ENCODE peak calls at places on chromosomes 7 and 10, in six cellular contexts. One of them, this sample, is unnamed.

GRCh38 chr7:82700739-82701138 is 257.2 kb upstream of the CACNA2D1 start:
- DNase-seq in mucosa of gallbladder: no peak
- DNase-seq in right lobe of liver: no peak
- DNase-seq in WTC11: no peak
- DNase-seq in NCI-H1694: no peak
- DNase-seq in T-helper 1 cell: no peak
- DNase-seq in this sample: peak

GRCh38 chr7:2545746-2546425 is 9.4 kb downstream of the BRAT1 start:
- DNase-seq in mucosa of gallbladder: no peak
- DNase-seq in right lobe of liver: no peak
- DNase-seq in WTC11: no peak
- DNase-seq in NCI-H1694: no peak
- DNase-seq in T-helper 1 cell: no peak
- DNase-seq in this sample: no peak

GRCh38 chr10:47033541-47034270 is 122.5 kb downstream of the PTPN20 start:
- DNase-seq in mucosa of gallbladder: no peak
- DNase-seq in right lobe of liver: peak
- DNase-seq in WTC11: no peak
- DNase-seq in NCI-H1694: no peak
- DNase-seq in T-helper 1 cell: no peak
- DNase-seq in this sample: no peak

GRCh38 chr7:94972296-94972695 is 64.9 kb downstream of the PPP1R9A start:
- DNase-seq in mucosa of gallbladder: peak
- DNase-seq in right lobe of liver: no peak
- DNase-seq in WTC11: no peak
- DNase-seq in NCI-H1694: no peak
- DNase-seq in T-helper 1 cell: no peak
- DNase-seq in this sample: no peak

GRCh38 chr7:116899308-116899707 is 36.9 kb downstream of the CAPZA2 start:
- DNase-seq in mucosa of gallbladder: no peak
- DNase-seq in right lobe of liver: no peak
- DNase-seq in WTC11: no peak
- DNase-seq in NCI-H1694: no peak
- DNase-seq in T-helper 1 cell: no peak
- DNase-seq in this sample: no peak

GRCh38 chr10:55065185-55065584 is 264.2 kb upstream of the PCDH15 start:
- DNase-seq in mucosa of gallbladder: no peak
- DNase-seq in right lobe of liver: no peak
- DNase-seq in WTC11: no peak
- DNase-seq in NCI-H1694: no peak
- DNase-seq in T-helper 1 cell: no peak
- DNase-seq in this sample: no peak

GRCh38 chr10:21195149-21195731 is 298.1 kb upstream of the NEBL start:
- DNase-seq in mucosa of gallbladder: peak
- DNase-seq in right lobe of liver: no peak
- DNase-seq in WTC11: no peak
- DNase-seq in NCI-H1694: no peak
- DNase-seq in T-helper 1 cell: no peak
- DNase-seq in this sample: peak

GRCh38 chr10:12208460-12208859 is 12.5 kb downstream of the CDC123 start:
- DNase-seq in mucosa of gallbladder: no peak
- DNase-seq in right lobe of liver: no peak
- DNase-seq in WTC11: no peak
- DNase-seq in NCI-H1694: no peak
- DNase-seq in T-helper 1 cell: no peak
- DNase-seq in this sample: no peak

GRCh38 chr7:83861876-83862275 is 212.9 kb upstream of the SEMA3E start:
- DNase-seq in mucosa of gallbladder: no peak
- DNase-seq in right lobe of liver: no peak
- DNase-seq in WTC11: no peak
- DNase-seq in NCI-H1694: no peak
- DNase-seq in T-helper 1 cell: no peak
- DNase-seq in this sample: no peak

GRCh38 chr7:151017370-151017952 is 6.8 kb downstream of the ATG9B start:
- DNase-seq in mucosa of gallbladder: no peak
- DNase-seq in right lobe of liver: no peak
- DNase-seq in WTC11: no peak
- DNase-seq in NCI-H1694: no peak
- DNase-seq in T-helper 1 cell: no peak
- DNase-seq in this sample: no peak

GRCh38 chr10:105195831-105196230 is 554.7 kb downstream of the SORCS3 start:
- DNase-seq in mucosa of gallbladder: no peak
- DNase-seq in right lobe of liver: no peak
- DNase-seq in WTC11: no peak
- DNase-seq in NCI-H1694: no peak
- DNase-seq in T-helper 1 cell: no peak
- DNase-seq in this sample: no peak

GRCh38 chr10:132911712-132912097 is 30.7 kb downstream of the CFAP46 start:
- DNase-seq in mucosa of gallbladder: no peak
- DNase-seq in right lobe of liver: peak
- DNase-seq in WTC11: no peak
- DNase-seq in NCI-H1694: no peak
- DNase-seq in T-helper 1 cell: no peak
- DNase-seq in this sample: no peak

GRCh38 chr7:91089382-91089963 is 174.8 kb upstream of the FZD1 start:
- DNase-seq in mucosa of gallbladder: no peak
- DNase-seq in right lobe of liver: no peak
- DNase-seq in WTC11: no peak
- DNase-seq in NCI-H1694: peak
- DNase-seq in T-helper 1 cell: no peak
- DNase-seq in this sample: peak

GRCh38 chr10:34121974-34122282 is 693.2 kb downstream of the PARD3 start:
- DNase-seq in mucosa of gallbladder: no peak
- DNase-seq in right lobe of liver: no peak
- DNase-seq in WTC11: no peak
- DNase-seq in NCI-H1694: no peak
- DNase-seq in T-helper 1 cell: no peak
- DNase-seq in this sample: no peak

GRCh38 chr10:381805-382204 is 246.6 kb downstream of the ZMYND11 start:
- DNase-seq in mucosa of gallbladder: no peak
- DNase-seq in right lobe of liver: no peak
- DNase-seq in WTC11: no peak
- DNase-seq in NCI-H1694: no peak
- DNase-seq in T-helper 1 cell: no peak
- DNase-seq in this sample: no peak

GRCh38 chr10:112330154-112330553 is 43.8 kb upstream of the ACSL5 start:
- DNase-seq in mucosa of gallbladder: no peak
- DNase-seq in right lobe of liver: no peak
- DNase-seq in WTC11: no peak
- DNase-seq in NCI-H1694: no peak
- DNase-seq in T-helper 1 cell: no peak
- DNase-seq in this sample: no peak

GRCh38 chr7:156440456-156440855 is 200.1 kb upstream of the RNF32 start:
- DNase-seq in mucosa of gallbladder: no peak
- DNase-seq in right lobe of liver: no peak
- DNase-seq in WTC11: no peak
- DNase-seq in NCI-H1694: no peak
- DNase-seq in T-helper 1 cell: no peak
- DNase-seq in this sample: no peak

GRCh38 chr10:44383749-44384600 is 922 bp downstream of the CXCL12 start:
- DNase-seq in mucosa of gallbladder: no peak
- DNase-seq in right lobe of liver: no peak
- DNase-seq in WTC11: no peak
- DNase-seq in NCI-H1694: no peak
- DNase-seq in T-helper 1 cell: no peak
- DNase-seq in this sample: peak

GRCh38 chr10:86295351-86295750 is 71.2 kb downstream of the GRID1 start:
- DNase-seq in mucosa of gallbladder: no peak
- DNase-seq in right lobe of liver: no peak
- DNase-seq in WTC11: no peak
- DNase-seq in NCI-H1694: no peak
- DNase-seq in T-helper 1 cell: no peak
- DNase-seq in this sample: no peak

GRCh38 chr7:158450476-158451124 is 137.0 kb downstream of the PTPRN2 start:
- DNase-seq in mucosa of gallbladder: no peak
- DNase-seq in right lobe of liver: no peak
- DNase-seq in WTC11: no peak
- DNase-seq in NCI-H1694: no peak
- DNase-seq in T-helper 1 cell: no peak
- DNase-seq in this sample: peak

GRCh38 chr7:116672596-116673503 is 854 bp downstream of the MET start:
- DNase-seq in mucosa of gallbladder: no peak
- DNase-seq in right lobe of liver: no peak
- DNase-seq in WTC11: peak
- DNase-seq in NCI-H1694: no peak
- DNase-seq in T-helper 1 cell: no peak
- DNase-seq in this sample: no peak

GRCh38 chr7:4931932-4932331 is 27.1 kb downstream of the MMD2 start:
- DNase-seq in mucosa of gallbladder: peak
- DNase-seq in right lobe of liver: no peak
- DNase-seq in WTC11: peak
- DNase-seq in NCI-H1694: no peak
- DNase-seq in T-helper 1 cell: no peak
- DNase-seq in this sample: peak

GRCh38 chr7:140229591-140230516 is 53.1 kb upstream of the KDM7A start:
- DNase-seq in mucosa of gallbladder: no peak
- DNase-seq in right lobe of liver: no peak
- DNase-seq in WTC11: peak
- DNase-seq in NCI-H1694: no peak
- DNase-seq in T-helper 1 cell: peak
- DNase-seq in this sample: peak